ENCODE peak calls at places on chromosomes 6 and 20, in four cellular contexts. H, I, Z and L are unnamed samples.
A peak's percentile ranks its signal among the peaks of the same experiment; 100 is the strongest.

GRCh38 chr6:166957087-166957804 is 896 bp upstream of the RNASET2 start:
- DNase-seq in H (peak; percentile 59), I (no peak), Z (peak; percentile 76), L (no peak)

GRCh38 chr6:20117474-20117873 is 94.8 kb downstream of the MBOAT1 start:
- DNase-seq in I (no peak), H (no peak), Z (no peak), L (no peak)

GRCh38 chr6:16804515-16805161 is 43.4 kb upstream of the ATXN1 start:
- DNase-seq in H (no peak), I (no peak), Z (no peak), L (no peak)

GRCh38 chr6:117600008-117600743 is 2.1 kb downstream of the GOPC start:
- DNase-seq in H (peak; percentile 27), Z (no peak), I (no peak), L (no peak)

GRCh38 chr20:46282669-46283068 is 25.6 kb downstream of the CDH22 start:
- DNase-seq in H (no peak), I (no peak), Z (no peak), L (no peak)

GRCh38 chr20:46898433-46898832 is 3.8 kb downstream of the EYA2 start:
- DNase-seq in Z (no peak), I (no peak), H (no peak), L (no peak)

GRCh38 chr6:157269261-157269794 is 54.0 kb downstream of the TMEM242 start:
- DNase-seq in H (no peak), Z (peak; percentile 46), I (no peak), L (no peak)

GRCh38 chr20:62925420-62926228 is 681 bp downstream of the DIDO1 start:
- DNase-seq in Z (peak; percentile 52), I (no peak), H (peak; percentile 71), L (no peak)

GRCh38 chr6:17278289-17279061 is 2.7 kb upstream of the RBM24 start:
- DNase-seq in I (no peak), Z (no peak), H (no peak), L (no peak)

GRCh38 chr6:53066874-53067273 is 1.7 kb downstream of the FBXO9 start:
- DNase-seq in Z (no peak), H (no peak), I (no peak), L (no peak)
- H3K27ac ChIP-seq in Z (no peak overlapping the region), H (no peak overlapping the region), I (no peak overlapping the region), L (no peak overlapping the region)

GRCh38 chr6:362924-363249 is 28.7 kb upstream of the IRF4 start:
- DNase-seq in I (no peak), H (no peak), Z (no peak), L (no peak)

GRCh38 chr6:359261-360035 is 32.1 kb upstream of the IRF4 start:
- DNase-seq in I (no peak), H (no peak), Z (no peak), L (no peak)

GRCh38 chr6:361411-362132 is 30.0 kb upstream of the IRF4 start:
- DNase-seq in I (no peak), H (peak; percentile 52), Z (no peak), L (no peak)

GRCh38 chr6:362231-362923 is 29.2 kb upstream of the IRF4 start:
- DNase-seq in H (no peak), I (no peak), Z (no peak), L (no peak)

DNA sequence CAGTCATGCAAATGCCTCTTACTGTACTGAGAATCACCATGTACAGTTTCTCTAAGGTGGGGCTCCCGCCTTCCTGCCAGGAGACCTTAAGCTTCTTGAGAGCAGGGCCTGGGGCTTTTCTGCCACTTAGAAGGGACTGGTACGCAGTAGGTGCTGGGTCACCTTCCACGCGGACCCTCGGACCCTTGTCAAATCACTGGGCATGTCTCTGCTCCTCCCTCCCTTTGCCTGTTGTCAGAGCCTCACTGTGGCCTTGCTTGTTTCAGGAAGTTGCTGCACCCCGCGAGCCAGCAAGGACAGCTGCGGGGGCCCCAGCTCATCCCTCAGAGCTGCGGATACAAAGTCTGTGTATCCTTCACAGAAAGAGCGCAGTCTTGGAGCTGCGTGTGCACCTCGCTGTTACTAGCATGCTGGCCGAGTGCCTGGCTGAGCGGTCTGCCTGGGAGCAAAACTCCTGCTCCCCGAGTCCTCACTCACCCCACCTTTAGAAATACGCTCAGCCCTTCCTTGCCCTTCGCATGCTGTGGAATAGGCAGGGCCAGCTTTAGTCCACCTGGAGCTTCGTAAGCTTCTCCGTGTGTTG is 30.7 kb upstream of the IRF4 start:
- DNase-seq in I (no peak), Z (no peak), H (peak; percentile 77), L (no peak)
- H3K9me3 ChIP-seq in I (peaks cover 19% of the 10 kb centered on the region), Z (peaks cover 6% of the 10 kb centered on the region), H (no peaks in the 10 kb centered on the region), L (no peaks in the 10 kb centered on the region)

GRCh38 chr6:168285456-168285855 is 34.1 kb downstream of the DACT2 start:
- DNase-seq in H (no peak), Z (no peak), I (no peak), L (no peak)

GRCh38 chr6:168283686-168284025 is 35.9 kb downstream of the DACT2 start:
- DNase-seq in I (no peak), Z (no peak), H (no peak), L (no peak)

GRCh38 chr6:168282985-168283685 is 36.4 kb downstream of the DACT2 start:
- DNase-seq in Z (no peak), I (no peak), H (no peak), L (no peak)

GRCh38 chr6:168286116-168286515 is 33.5 kb downstream of the DACT2 start:
- DNase-seq in Z (no peak), H (no peak), I (no peak), L (no peak)

DNA sequence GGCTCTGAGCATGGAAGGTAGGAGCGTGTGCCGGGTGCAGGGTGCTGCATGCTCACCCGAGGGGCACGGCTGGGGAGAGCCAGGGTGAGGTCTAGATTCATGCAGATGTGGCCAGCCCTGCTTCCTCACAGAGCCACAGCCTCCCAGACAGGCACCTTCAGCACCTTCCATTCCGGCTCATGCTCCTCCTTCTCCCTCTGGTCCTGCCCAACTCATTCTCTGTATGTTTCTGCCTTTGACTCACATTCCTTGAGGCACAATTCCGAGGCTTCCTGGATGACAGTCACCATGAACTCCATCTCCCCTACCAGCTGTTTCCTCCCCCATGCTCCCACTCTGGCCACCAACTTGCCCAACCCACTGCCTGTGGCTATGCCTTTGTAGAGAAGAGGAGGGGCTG is 35.4 kb downstream of the DACT2 start:
- DNase-seq in H (no peak), I (no peak), Z (no peak), L (no peak)
- H3K36me3 ChIP-seq in H (no peaks in the 10 kb centered on the region), I (no peaks in the 10 kb centered on the region), Z (no peaks in the 10 kb centered on the region), L (no peaks in the 10 kb centered on the region)

DNA sequence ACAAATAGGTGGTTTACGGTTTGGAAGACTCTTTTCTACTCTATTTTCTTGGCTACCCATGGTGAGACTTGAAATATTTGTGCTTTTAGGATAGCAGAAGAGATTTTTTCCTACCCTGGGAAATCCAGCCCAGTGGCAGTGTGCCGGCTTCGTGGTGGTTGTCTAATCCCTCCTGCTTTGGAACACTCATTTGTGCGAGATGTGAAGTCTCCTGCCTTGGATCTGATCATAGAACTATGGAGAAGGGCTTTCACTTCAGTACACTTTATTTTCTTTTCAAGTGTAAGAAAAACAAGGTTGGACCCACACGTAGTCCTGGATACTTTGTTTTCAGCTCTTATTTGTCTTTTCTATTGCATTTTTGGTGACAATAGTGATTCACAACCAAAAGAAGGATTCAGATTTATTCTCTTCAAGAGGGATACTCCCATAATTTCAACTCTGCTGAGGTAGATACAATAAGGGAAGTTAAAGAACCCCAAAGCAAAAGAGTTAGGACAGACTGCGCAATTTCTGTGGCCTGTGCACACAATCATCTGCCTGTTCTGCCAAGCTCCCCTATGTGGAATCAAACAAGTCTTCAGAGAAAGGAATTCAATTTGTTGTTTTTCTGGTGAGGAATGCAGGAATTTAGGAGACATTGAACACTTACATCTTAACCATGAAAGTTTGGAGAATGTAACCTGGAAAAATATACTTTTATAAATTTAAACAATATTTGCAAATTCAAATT is 413.2 kb downstream of the GJA1 start:
- DNase-seq in Z (no peak), I (no peak), H (no peak), L (no peak)
- H3K27ac ChIP-seq in Z (no peak overlapping the region), I (no peak overlapping the region), H (no peak overlapping the region), L (no peak overlapping the region)

GRCh38 chr20:45090481-45090880 is 10.4 kb downstream of the KCNS1 start:
- DNase-seq in I (no peak), Z (no peak), H (no peak), L (no peak)
- H3K9me3 ChIP-seq in I (no peaks in the 10 kb centered on the region), Z (no peaks in the 10 kb centered on the region), H (no peaks in the 10 kb centered on the region), L (no peaks in the 10 kb centered on the region)

GRCh38 chr6:36488221-36488620 is 45.4 kb downstream of the KCTD20 start:
- DNase-seq in H (no peak), I (no peak), Z (no peak), L (no peak)
- H3K36me3 ChIP-seq in H (peaks cover 83% of the 10 kb centered on the region), I (peaks cover 14% of the 10 kb centered on the region), Z (no peaks in the 10 kb centered on the region), L (no peaks in the 10 kb centered on the region)

GRCh38 chr6:107243471-107243870 is 128.2 kb upstream of the BEND3 start:
- DNase-seq in Z (no peak), I (no peak), H (no peak), L (no peak)

GRCh38 chr6:107244082-107244741 is 128.9 kb upstream of the BEND3 start:
- DNase-seq in Z (no peak), H (no peak), I (no peak), L (no peak)

GRCh38 chr6:107246249-107246971 is 131.1 kb upstream of the BEND3 start:
- DNase-seq in H (no peak), Z (no peak), I (no peak), L (no peak)

GRCh38 chr6:107246972-107247615 is 131.8 kb upstream of the BEND3 start:
- DNase-seq in I (no peak), H (no peak), Z (no peak), L (no peak)

DNA sequence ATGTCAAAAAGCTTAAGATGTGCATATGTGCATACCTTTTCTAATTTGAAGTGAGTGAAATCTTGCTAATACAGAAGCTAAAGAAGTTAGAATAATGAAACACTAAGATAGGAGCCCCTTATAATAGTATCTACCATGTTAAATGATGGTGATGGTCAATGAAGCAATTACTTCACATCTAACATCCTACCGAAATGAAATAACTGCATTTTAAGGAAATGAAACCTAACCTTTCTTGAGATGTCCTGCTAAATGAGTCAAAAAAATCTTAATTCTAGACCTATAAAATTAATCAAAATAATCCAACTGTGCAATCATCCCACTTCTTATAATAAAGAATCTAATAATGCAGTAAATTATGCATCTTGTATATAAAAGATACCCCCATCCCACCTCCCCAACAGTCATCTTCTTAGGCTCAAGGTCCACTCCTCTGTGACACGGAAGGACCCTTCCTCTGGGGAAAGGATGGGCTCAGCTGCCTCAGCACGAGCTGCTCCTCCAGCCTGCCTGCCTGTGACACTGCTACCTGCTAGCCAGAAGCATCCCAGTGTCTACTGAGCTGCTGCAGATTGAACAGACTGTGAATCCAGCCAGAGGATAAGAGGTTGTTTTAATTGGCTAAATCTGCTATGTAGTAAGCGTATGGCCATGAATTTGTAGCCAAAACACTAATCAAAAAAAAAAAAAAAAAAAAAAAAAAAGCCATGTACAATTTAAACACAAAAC is 129.6 kb upstream of the BEND3 start:
- DNase-seq in I (no peak), H (no peak), Z (no peak), L (no peak)
- H3K27ac ChIP-seq in I (no peak overlapping the region), H (no peak overlapping the region), Z (no peak overlapping the region), L (no peak overlapping the region)

DNA sequence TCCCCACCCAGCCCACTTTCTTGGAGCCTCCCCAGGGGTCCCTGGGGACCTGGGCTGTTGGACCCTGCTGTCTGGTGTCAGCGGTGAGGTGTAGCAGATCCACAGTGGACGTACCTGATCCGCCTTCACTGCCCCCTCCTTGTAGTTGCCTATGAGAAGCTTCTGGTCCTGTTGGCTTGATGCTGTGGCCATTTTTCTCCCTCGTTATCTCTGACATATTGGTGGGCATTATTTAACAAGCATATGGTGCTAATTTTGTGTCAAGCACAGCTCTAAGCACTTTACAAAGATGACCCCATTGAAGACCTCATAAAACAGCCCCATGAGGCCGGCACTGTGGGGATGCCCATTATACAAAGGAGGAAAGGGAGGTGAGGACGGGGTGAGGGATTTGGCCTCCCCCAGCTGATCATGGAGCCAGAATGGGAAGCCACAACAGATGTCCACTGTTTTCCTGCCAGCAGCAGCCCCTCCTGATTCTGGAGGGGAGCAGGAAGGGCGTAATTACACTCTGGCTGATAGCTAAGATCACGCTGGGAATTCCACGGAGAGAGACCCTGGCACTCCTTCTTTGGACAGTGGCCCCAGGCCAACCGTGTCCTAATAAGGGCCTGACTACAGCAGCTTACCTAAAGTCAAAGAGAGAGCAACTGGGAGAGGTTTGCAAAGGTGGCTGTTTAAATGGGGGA is 628.3 kb downstream of the CDH26 start:
- DNase-seq in Z (no peak), H (no peak), I (no peak), L (no peak)
- H3K9me3 ChIP-seq in Z (no peaks in the 10 kb centered on the region), H (no peaks in the 10 kb centered on the region), I (peaks cover 8% of the 10 kb centered on the region), L (no peaks in the 10 kb centered on the region)